ENCODE peak calls at places on chromosomes 13 and 19, in four cellular contexts. D, R, I and N are unnamed samples.

GRCh38 chr19:38559428-38560401 is 58.0 kb downstream of the MAP4K1 start:
- DNase-seq in I (no peak), D (no peak), R (no peak), N (peak)

GRCh38 chr13:24165746-24166145 is 5.2 kb downstream of the SPATA13 start:
- DNase-seq in D (no peak), R (no peak), I (no peak), N (peak)

GRCh38 chr19:19205416-19206410 is 2.5 kb upstream of the NR2C2AP start:
- DNase-seq in I (no peak), R (no peak), D (no peak), N (peak)

GRCh38 chr13:20969182-20969581 is 66.6 kb upstream of the XPO4 start:
- DNase-seq in I (no peak), R (no peak), D (no peak), N (no peak)

GRCh38 chr19:44808463-44809371 is at the start of gene BCAM:
- DNase-seq in D (peak), R (peak), I (no peak), N (peak)

GRCh38 chr19:16106121-16106520 is 5.6 kb upstream of the RAB8A start:
- DNase-seq in I (no peak), R (peak), D (no peak), N (peak)

GRCh38 chr13:52599853-52600603 is 42.2 kb upstream of the HNRNPA1L2 start:
- DNase-seq in I (no peak), R (peak), D (peak), N (peak)

GRCh38 chr13:80755925-80756324 is 415.0 kb upstream of the SPRY2 start:
- DNase-seq in D (no peak), I (no peak), R (no peak), N (no peak)

GRCh38 chr13:107999751-108000150 is 215.6 kb downstream of the LIG4 start:
- DNase-seq in I (no peak), D (no peak), R (no peak), N (no peak)

GRCh38 chr19:1823539-1824251 is 11.6 kb upstream of the ATP8B3 start:
- DNase-seq in D (no peak), R (peak), I (no peak), N (no peak)

GRCh38 chr19:49355890-49356289 is 6.3 kb downstream of the TEAD2 start:
- DNase-seq in R (peak), I (no peak), D (peak), N (no peak)

GRCh38 chr19:45079063-45079910 is at the start of gene GEMIN7:
- DNase-seq in R (peak), I (peak), D (peak), N (peak)

GRCh38 chr13:60331249-60332012 is 65.6 kb upstream of the TDRD3 start:
- DNase-seq in D (no peak), R (no peak), I (no peak), N (no peak)

GRCh38 chr13:111401151-111401550 is 80.7 kb downstream of the TEX29 start:
- DNase-seq in R (no peak), I (no peak), D (no peak), N (no peak)

GRCh38 chr13:47066261-47066660 is 169.4 kb upstream of the HTR2A start:
- DNase-seq in I (no peak), R (no peak), D (no peak), N (no peak)

GRCh38 chr13:58999851-59000250 is 1163.9 kb downstream of the DIAPH3 start:
- DNase-seq in D (no peak), R (no peak), I (no peak), N (no peak)

GRCh38 chr13:112825071-112825470 is 135.2 kb downstream of the ATP11A start:
- DNase-seq in I (no peak), D (no peak), R (no peak), N (peak)

GRCh38 chr19:8361921-8362793 is 1.8 kb upstream of the ANGPTL4 start:
- DNase-seq in D (no peak), R (peak), I (no peak), N (peak)